ENCODE peak calls at places on chromosome 5, in five cellular contexts. B is thoracic aorta; M is stimulated activated CD8-positive, alpha-beta memory T cell treated with anti-CD3 and anti-CD28 coated beads, Interleukin-15, amount 100 ng/mL, for 1 hour; R is NCI-H2107; I is A172. S is an unnamed sample.

GRCh38 chr5:126002222-126002897 is 420.8 kb upstream of the GRAMD2B start:
- DNase-seq in R (no peak), M (no peak), B (peak), I (peak), S (no peak)

GRCh38 chr5:139382371-139382770 is 726 bp downstream of the SLC23A1 start:
- DNase-seq in R (no peak), M (no peak), B (no peak), I (no peak), S (no peak)

GRCh38 chr5:684771-685216 is 8.4 kb downstream of the TPPP start:
- DNase-seq in I (no peak), M (no peak), B (no peak), R (no peak), S (no peak)

GRCh38 chr5:149227168-149227826 is 44.4 kb upstream of the AFAP1L1 start:
- DNase-seq in B (no peak), R (no peak), M (no peak), I (peak), S (no peak)

GRCh38 chr5:15249152-15249551 is 250.8 kb upstream of the FBXL7 start:
- DNase-seq in B (no peak), M (no peak), I (peak), R (no peak), S (no peak)

GRCh38 chr5:106094836-106095235 is 1575.9 kb downstream of the EFNA5 start:
- DNase-seq in B (no peak), M (no peak), I (no peak), R (no peak), S (no peak)

GRCh38 chr5:77230727-77231469 is 20.4 kb downstream of the PDE8B start:
- DNase-seq in I (no peak), B (no peak), M (no peak), R (no peak), S (no peak)

GRCh38 chr5:141914154-141914743 is 9.4 kb upstream of the DELE1 start:
- DNase-seq in B (no peak), I (no peak), R (no peak), M (no peak), S (no peak)

GRCh38 chr5:110478899-110479298 is 247.6 kb downstream of the TMEM232 start:
- DNase-seq in R (no peak), I (peak), B (no peak), M (no peak), S (no peak)

GRCh38 chr5:90767710-90768109 is 209.1 kb downstream of the ADGRV1 start:
- DNase-seq in B (no peak), I (no peak), R (no peak), M (no peak), S (no peak)

GRCh38 chr5:126139773-126140172 is 283.4 kb upstream of the GRAMD2B start:
- DNase-seq in M (no peak), I (peak), B (no peak), R (no peak), S (no peak)

GRCh38 chr5:9452181-9452580 is 93.7 kb downstream of the SEMA5A start:
- DNase-seq in R (no peak), I (no peak), B (no peak), M (no peak), S (no peak)

GRCh38 chr5:179227578-179228311 is 117.5 kb downstream of the ADAMTS2 start:
- DNase-seq in I (no peak), R (no peak), M (no peak), B (no peak), S (no peak)

GRCh38 chr5:137622850-137623249 is 113.0 kb downstream of the KLHL3 start:
- DNase-seq in R (peak), B (peak), M (no peak), I (no peak), S (no peak)

GRCh38 chr5:53303105-53303504 is 177.3 kb upstream of the FST start:
- DNase-seq in B (no peak), R (no peak), M (no peak), I (peak), S (no peak)

GRCh38 chr5:133603711-133604110 is 8.6 kb downstream of the FSTL4 start:
- DNase-seq in I (no peak), M (no peak), R (no peak), B (no peak), S (no peak)

GRCh38 chr5:40066616-40067015 is 613.1 kb upstream of the PTGER4 start:
- DNase-seq in I (no peak), B (no peak), R (no peak), M (no peak), S (no peak)

GRCh38 chr5:61270510-61271165 is 61.4 kb upstream of the ZSWIM6 start:
- DNase-seq in M (no peak), I (no peak), R (no peak), B (no peak), S (no peak)

GRCh38 chr5:116970318-116970717 is 395.7 kb upstream of the SEMA6A start:
- DNase-seq in I (peak), M (no peak), B (no peak), R (no peak), S (no peak)

GRCh38 chr5:55072668-55073067 is 29.8 kb upstream of the GZMA start:
- DNase-seq in R (no peak), B (no peak), I (no peak), M (no peak), S (no peak)

GRCh38 chr5:136205061-136205702 is 12.2 kb upstream of the SMIM32 start:
- DNase-seq in R (no peak), M (no peak), B (no peak), I (no peak), S (no peak)

GRCh38 chr5:121870489-121870888 is 18.8 kb downstream of the FTMT start:
- DNase-seq in M (no peak), I (no peak), R (no peak), B (no peak), S (no peak)

GRCh38 chr5:175750476-175751080 is 92.7 kb downstream of the HRH2 start:
- DNase-seq in I (no peak), B (no peak), M (no peak), R (no peak), S (no peak)

GRCh38 chr5:150398432-150399157 is 14.1 kb downstream of the CD74 start:
- DNase-seq in M (no peak), I (no peak), B (no peak), R (no peak), S (peak)

GRCh38 chr5:133130387-133131118 is 78.7 kb downstream of the HSPA4 start:
- DNase-seq in M (no peak), I (peak), R (no peak), B (no peak), S (no peak)

GRCh38 chr5:95113489-95113888 is 171.4 kb downstream of the MCTP1 start:
- DNase-seq in B (no peak), M (no peak), R (no peak), I (peak), S (no peak)

GRCh38 chr5:74124826-74125225 is 498.8 kb downstream of the ARHGEF28 start:
- DNase-seq in R (no peak), B (no peak), M (no peak), I (no peak), S (no peak)

GRCh38 chr5:88679638-88680037 is 203.3 kb downstream of the MEF2C start:
- DNase-seq in M (no peak), R (no peak), B (no peak), I (no peak), S (no peak)

GRCh38 chr5:65133473-65134110 is 348.1 kb downstream of the ADAMTS6 start:
- DNase-seq in R (no peak), I (no peak), M (no peak), B (no peak), S (no peak)

GRCh38 chr5:142356318-142356715 is 31.5 kb upstream of the SPRY4 start:
- DNase-seq in R (no peak), I (peak), M (no peak), B (no peak), S (no peak)

GRCh38 chr5:157342822-157343402 is 77.0 kb downstream of the CYFIP2 start:
- DNase-seq in R (no peak), M (peak), I (peak), B (no peak), S (peak)

GRCh38 chr5:77709993-77710392 is 66.1 kb downstream of the TBCA start:
- DNase-seq in I (no peak), R (no peak), M (no peak), B (no peak), S (no peak)

GRCh38 chr5:927172-928015 is 34.7 kb downstream of the TRIP13 start:
- DNase-seq in I (no peak), R (no peak), M (no peak), B (no peak), S (no peak)

GRCh38 chr5:96336351-96336985 is 96.6 kb downstream of the PCSK1 start:
- DNase-seq in M (peak), B (peak), R (peak), I (peak), S (peak)

GRCh38 chr5:3598725-3599282 is 3.2 kb downstream of the IRX1 start:
- DNase-seq in I (no peak), R (no peak), M (no peak), B (no peak), S (no peak)

GRCh38 chr5:10987881-10988504 is 227.0 kb upstream of the DAP start:
- DNase-seq in B (no peak), M (peak), R (peak), I (no peak), S (peak)

GRCh38 chr5:178069909-178070308 is 43.4 kb upstream of the N4BP3 start:
- DNase-seq in R (peak), I (no peak), M (no peak), B (no peak), S (no peak)

GRCh38 chr5:89584339-89584956 is 701.5 kb upstream of the MEF2C start:
- DNase-seq in M (no peak), I (peak), B (no peak), R (no peak), S (no peak)

GRCh38 chr5:1840741-1841521 is 39.7 kb downstream of the NDUFS6 start:
- DNase-seq in R (no peak), M (no peak), I (no peak), B (no peak), S (no peak)